ENCODE peak calls at places on chromosome 5, in seven cellular contexts. H is stomach; U is heart right ventricle; C is neuronal stem cell; G is CD4-positive, alpha-beta memory T cell; M is upper lobe of right lung; S is mesenchymal stem cell. E is an unnamed sample. For H3K4me1, the result is how much of the 10 kb centered on the place peaks cover.

GRCh38 chr5:133531634-133532033 is 80.7 kb downstream of the FSTL4 start:
- DNase-seq in H (no peak), U (no peak), C (no peak), G (no peak), M (no peak), S (no peak), E (no peak)

GRCh38 chr5:173056783-173057061 is 570 bp downstream of the CREBRF start:
- DNase-seq in H (no peak), U (no peak), C (no peak), G (no peak), M (no peak), S (no peak), E (no peak)

GRCh38 chr5:65103674-65104035 is 334.9 kb downstream of the CWC27 start:
- DNase-seq in H (no peak), U (no peak), C (no peak), G (no peak), M (no peak), S (no peak), E (no peak)

GRCh38 chr5:132049559-132049958 is 10.9 kb upstream of the IL3 start:
- DNase-seq in H (no peak), U (no peak), C (no peak), G (no peak), M (no peak), S (no peak), E (no peak)

GRCh38 chr5:72818866-72819534 is 2.5 kb downstream of the TNPO1 start:
- DNase-seq in H (peak), U (peak), C (peak), G (peak), M (peak), S (peak), E (no peak)

GRCh38 chr5:59565551-59565950 is 328.0 kb downstream of the PDE4D start:
- DNase-seq in H (no peak), U (no peak), C (no peak), G (no peak), M (no peak), S (no peak), E (no peak)

GRCh38 chr5:122311400-122311887 is 593 bp upstream of the SNCAIP start:
- DNase-seq in H (no peak), U (no peak), C (peak), G (no peak), M (no peak), S (no peak), E (no peak)

GRCh38 chr5:127985811-127986325 is 97.7 kb upstream of the SLC12A2 start:
- DNase-seq in H (no peak), U (no peak), C (no peak), G (no peak), M (no peak), S (no peak), E (no peak)

GRCh38 chr5:55714749-55715148 is 2.6 kb upstream of the SLC38A9 start:
- DNase-seq in H (no peak), U (no peak), C (no peak), G (no peak), M (no peak), S (no peak), E (no peak)

GRCh38 chr5:125376059-125376641 is 629.7 kb upstream of the ZNF608 start:
- DNase-seq in H (no peak), U (no peak), C (no peak), G (no peak), M (no peak), S (peak), E (no peak)

GRCh38 chr5:81232449-81233079 is 558 bp upstream of the CKMT2 start:
- DNase-seq in H (no peak), U (peak), C (no peak), G (no peak), M (no peak), S (peak), E (no peak)

GRCh38 chr5:15695171-15695676 is 195.2 kb downstream of the FBXL7 start:
- DNase-seq in H (no peak), U (no peak), C (no peak), G (no peak), M (no peak), S (peak), E (no peak)

GRCh38 chr5:82399111-82399510 is 121.0 kb upstream of the RPS23 start:
- DNase-seq in H (no peak), U (no peak), C (no peak), G (no peak), M (no peak), S (no peak), E (no peak)

GRCh38 chr5:142857405-142857804 is 87.2 kb downstream of the ARHGAP26 start:
- DNase-seq in H (no peak), U (no peak), C (no peak), G (no peak), M (no peak), S (no peak), E (no peak)

GRCh38 chr5:132762246-132763000 is 14.6 kb downstream of the SEPTIN8 start:
- DNase-seq in H (no peak), U (no peak), C (no peak), G (no peak), M (no peak), S (no peak), E (no peak)

GRCh38 chr5:181138258-181138657 is 7.3 kb upstream of the OR2V1 start:
- DNase-seq in H (no peak), U (no peak), C (no peak), G (no peak), M (no peak), S (no peak), E (no peak)

GRCh38 chr5:15326932-15327331 is 173.0 kb upstream of the FBXL7 start:
- DNase-seq in H (no peak), U (no peak), C (no peak), G (no peak), M (no peak), S (no peak), E (no peak)

GRCh38 chr5:94562327-94562971 is 56.0 kb downstream of the KIAA0825 start:
- DNase-seq in H (no peak), U (no peak), C (no peak), G (no peak), M (no peak), S (no peak), E (no peak)

GRCh38 chr5:105639068-105639467 is 2031.7 kb downstream of the EFNA5 start:
- DNase-seq in H (no peak), U (no peak), C (no peak), G (no peak), M (no peak), S (no peak), E (peak)

GRCh38 chr5:73280821-73281746 is 108.1 kb downstream of the TMEM174 start:
- DNase-seq in H (peak), U (no peak), C (no peak), G (no peak), M (no peak), S (peak), E (no peak)

GRCh38 chr5:122050959-122051358 is 27.1 kb downstream of the LOX start:
- DNase-seq in H (no peak), U (no peak), C (no peak), G (no peak), M (no peak), S (no peak), E (no peak)

GRCh38 chr5:123778641-123779040 is 266.7 kb downstream of the CSNK1G3 start:
- DNase-seq in H (no peak), U (no peak), C (no peak), G (no peak), M (no peak), S (no peak), E (no peak)

GRCh38 chr5:163917741-163918140 is 412.3 kb downstream of the MAT2B start:
- DNase-seq in H (no peak), U (no peak), C (no peak), G (no peak), M (no peak), S (no peak), E (no peak)

DNA sequence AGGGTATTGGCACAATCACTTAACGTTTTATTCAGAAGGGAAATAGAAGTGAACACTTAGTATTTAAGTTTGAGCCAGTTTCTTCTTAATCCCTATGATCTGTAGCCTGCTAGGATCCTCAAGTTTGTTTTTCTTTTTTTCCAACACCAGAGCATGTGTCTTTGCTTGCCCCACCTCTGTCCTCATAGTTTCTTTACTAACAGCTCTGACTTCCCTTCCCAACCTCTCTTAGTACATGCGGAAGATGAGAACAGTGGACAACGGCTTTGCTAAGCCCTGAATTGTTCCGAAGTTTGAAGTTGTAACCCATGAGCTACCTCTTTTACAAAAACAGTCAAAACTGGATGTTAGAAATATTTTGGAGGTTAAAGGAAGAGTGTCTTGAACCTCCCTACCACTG is 61.7 kb upstream of the TAF11L2 start:
- DNase-seq in H (no peak), U (no peak), C (no peak), G (no peak), M (no peak), S (peak), E (no peak)
- H3K27ac ChIP-seq in H (peak), U (peak), C (no peak), G (no peak), M (peak), S (no peak), E (no peak)

GRCh38 chr5:141717043-141717442 is 35.0 kb upstream of the ARAP3 start:
- DNase-seq in H (no peak), U (no peak), C (no peak), G (no peak), M (no peak), S (no peak), E (no peak)
- H3K4me3 ChIP-seq in H (no peak), U (no peak), C (no peak), G (no peak), M (no peak), S (no peak), E (no peak)

GRCh38 chr5:120053841-120054240 is 410.3 kb upstream of the PRR16 start:
- DNase-seq in H (no peak), U (no peak), C (no peak), G (no peak), M (no peak), S (no peak), E (no peak)
- H3K4me1 ChIP-seq in H (under half), U (under half), C (under half), G (under half), M (under half), S (under half), E (under half)

GRCh38 chr5:54634089-54634488 is 116.5 kb downstream of the SNX18 start:
- DNase-seq in H (no peak), U (no peak), C (no peak), G (no peak), M (no peak), S (no peak), E (no peak)

GRCh38 chr5:54639621-54640020 is 122.1 kb downstream of the SNX18 start:
- DNase-seq in H (no peak), U (no peak), C (no peak), G (no peak), M (no peak), S (no peak), E (peak)

GRCh38 chr5:54632131-54632551 is 114.6 kb downstream of the SNX18 start:
- DNase-seq in H (no peak), U (no peak), C (no peak), G (no peak), M (no peak), S (no peak), E (no peak)

GRCh38 chr5:54638090-54638489 is 120.5 kb downstream of the SNX18 start:
- DNase-seq in H (no peak), U (no peak), C (no peak), G (peak), M (no peak), S (no peak), E (no peak)

GRCh38 chr5:54637654-54638053 is 120.1 kb downstream of the SNX18 start:
- DNase-seq in H (peak), U (peak), C (no peak), G (no peak), M (no peak), S (no peak), E (no peak)
- H3K27ac ChIP-seq in H (no peak), U (no peak), C (no peak), G (no peak), M (no peak), S (no peak), E (no peak)

GRCh38 chr5:63250939-63251338 is 672.3 kb downstream of the LRRC70 start:
- DNase-seq in H (no peak), U (no peak), C (no peak), G (no peak), M (no peak), S (no peak), E (no peak)

GRCh38 chr5:63249960-63250359 is 671.3 kb downstream of the LRRC70 start:
- DNase-seq in H (no peak), U (no peak), C (no peak), G (no peak), M (no peak), S (no peak), E (no peak)

GRCh38 chr5:63255609-63256008 is 677.0 kb downstream of the LRRC70 start:
- DNase-seq in H (no peak), U (no peak), C (peak), G (no peak), M (no peak), S (no peak), E (peak)
- H3K4me3 ChIP-seq in H (no peak), U (no peak), C (no peak), G (no peak), M (no peak), S (no peak), E (no peak)

DNA sequence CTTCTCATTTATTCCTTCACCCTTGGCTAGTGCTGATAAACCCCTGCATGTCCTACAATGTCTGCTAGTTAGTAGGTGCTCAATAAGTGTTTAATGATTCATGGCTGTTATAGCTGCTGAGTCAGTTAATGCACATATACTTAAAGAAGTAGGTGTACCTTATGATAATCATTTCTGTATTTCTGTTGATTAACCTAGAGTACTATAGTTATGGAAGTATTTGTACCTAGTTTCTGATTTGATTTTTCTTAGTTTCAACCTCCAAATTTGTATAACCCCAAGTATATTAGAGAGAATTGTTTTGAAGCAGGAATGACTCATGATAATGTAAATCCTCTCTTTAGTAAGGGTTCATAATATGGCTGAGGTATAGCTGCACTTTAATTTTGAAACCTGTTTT is 8.9 kb downstream of the SMAD5 start:
- DNase-seq in H (no peak), U (no peak), C (no peak), G (no peak), M (no peak), S (no peak), E (no peak)
- H3K4me1 ChIP-seq in H (half or more), U (half or more), C (under half), G (under half), M (under half), S (under half), E (under half)

GRCh38 chr5:556909-557441 is 32.7 kb upstream of the SLC9A3 start:
- DNase-seq in H (peak), U (no peak), C (no peak), G (no peak), M (no peak), S (no peak), E (no peak)
- H3K27ac ChIP-seq in H (peak), U (no peak), C (no peak), G (no peak), M (no peak), S (no peak), E (no peak)